ENCODE peak calls at places on chromosomes 4 and X, in four cellular contexts. One of them, this sample, is unnamed. For H3K4me1, the result is how much of the 10 kb centered on the place peaks cover.

GRCh38 chr4:2163311-2163821 is 78.6 kb downstream of the HAUS3 start:
- DNase-seq in astrocyte: no peak
- DNase-seq in SJSA1: no peak
- DNase-seq in neuronal stem cell: no peak
- DNase-seq in this sample: no peak

GRCh38 chr4:162705130-162705803 is 461.4 kb downstream of the NAF1 start:
- DNase-seq in SJSA1: no peak
- DNase-seq in astrocyte: no peak
- DNase-seq in neuronal stem cell: no peak
- DNase-seq in this sample: no peak

GRCh38 chr4:138869165-138869564 is 146.4 kb upstream of the NOCT start:
- DNase-seq in SJSA1: no peak
- DNase-seq in neuronal stem cell: no peak
- DNase-seq in astrocyte: no peak
- DNase-seq in this sample: no peak

GRCh38 chr4:126778348-126778747 is 854.4 kb upstream of the INTU start:
- DNase-seq in astrocyte: peak
- DNase-seq in neuronal stem cell: no peak
- DNase-seq in SJSA1: peak
- DNase-seq in this sample: peak

GRCh38 chr4:107380836-107381438 is 339.1 kb downstream of the PAPSS1 start:
- DNase-seq in SJSA1: no peak
- DNase-seq in neuronal stem cell: no peak
- DNase-seq in astrocyte: no peak
- DNase-seq in this sample: peak

GRCh38 chr4:2428496-2429213 is 9.9 kb downstream of the CFAP99 start:
- DNase-seq in neuronal stem cell: no peak
- DNase-seq in SJSA1: no peak
- DNase-seq in astrocyte: no peak
- DNase-seq in this sample: no peak

GRCh38 chrX:155995476-155995875 is 2.0 kb upstream of the IL9R start:
- DNase-seq in SJSA1: no peak
- DNase-seq in astrocyte: no peak
- DNase-seq in neuronal stem cell: no peak
- DNase-seq in this sample: no peak

GRCh38 chr4:54568184-54568583 is 89.6 kb upstream of the KIT start:
- DNase-seq in SJSA1: no peak
- DNase-seq in astrocyte: peak
- DNase-seq in neuronal stem cell: no peak
- DNase-seq in this sample: no peak

GRCh38 chr4:106601519-106601918 is 232.9 kb upstream of the GIMD1 start:
- DNase-seq in SJSA1: no peak
- DNase-seq in neuronal stem cell: no peak
- DNase-seq in astrocyte: peak
- DNase-seq in this sample: no peak

GRCh38 chr4:26410385-26411293 is 79.6 kb downstream of the CCKAR start:
- DNase-seq in SJSA1: peak
- DNase-seq in astrocyte: no peak
- DNase-seq in neuronal stem cell: peak
- DNase-seq in this sample: peak

GRCh38 chr4:2248044-2248780 is 6.3 kb upstream of the HAUS3 start:
- DNase-seq in neuronal stem cell: no peak
- DNase-seq in astrocyte: no peak
- DNase-seq in SJSA1: no peak
- DNase-seq in this sample: peak

GRCh38 chrX:145821291-145821897 is 3.8 kb downstream of the SLITRK2 start:
- DNase-seq in SJSA1: no peak
- DNase-seq in neuronal stem cell: no peak
- DNase-seq in astrocyte: no peak
- DNase-seq in this sample: no peak

GRCh38 chr4:185513489-185514181 is 21.7 kb downstream of the PDLIM3 start:
- DNase-seq in SJSA1: no peak
- DNase-seq in neuronal stem cell: no peak
- DNase-seq in astrocyte: peak
- DNase-seq in this sample: peak

GRCh38 chr4:7367894-7368293 is 66.8 kb downstream of the PSAPL1 start:
- DNase-seq in neuronal stem cell: no peak
- DNase-seq in astrocyte: no peak
- DNase-seq in SJSA1: no peak
- DNase-seq in this sample: no peak

GRCh38 chrX:135531813-135532212 is 11.4 kb downstream of the INTS6L start:
- DNase-seq in neuronal stem cell: no peak
- DNase-seq in SJSA1: no peak
- DNase-seq in astrocyte: no peak
- DNase-seq in this sample: no peak

GRCh38 chr4:628346-628745 is 3.0 kb downstream of the PDE6B start:
- DNase-seq in astrocyte: no peak
- DNase-seq in neuronal stem cell: no peak
- DNase-seq in SJSA1: no peak
- DNase-seq in this sample: no peak

GRCh38 chr4:157824006-157824405 is 348.8 kb downstream of the GASK1B start:
- DNase-seq in astrocyte: no peak
- DNase-seq in neuronal stem cell: no peak
- DNase-seq in SJSA1: no peak
- DNase-seq in this sample: no peak

GRCh38 chrX:24925430-24925829 is 90.3 kb downstream of the ARX start:
- DNase-seq in astrocyte: peak
- DNase-seq in neuronal stem cell: no peak
- DNase-seq in SJSA1: no peak
- DNase-seq in this sample: no peak

GRCh38 chr4:147754037-147754445 is 22.2 kb downstream of the ARHGAP10 start:
- DNase-seq in SJSA1: peak
- DNase-seq in neuronal stem cell: no peak
- DNase-seq in astrocyte: peak
- DNase-seq in this sample: peak

GRCh38 chr4:95045429-95045828 is 287.7 kb downstream of the BMPR1B start:
- DNase-seq in astrocyte: peak
- DNase-seq in SJSA1: no peak
- DNase-seq in neuronal stem cell: no peak
- DNase-seq in this sample: peak

GRCh38 chrX:25191403-25191802 is 175.6 kb upstream of the ARX start:
- DNase-seq in neuronal stem cell: no peak
- DNase-seq in SJSA1: no peak
- DNase-seq in astrocyte: no peak
- DNase-seq in this sample: no peak

GRCh38 chr4:108169639-108170038 is 907 bp upstream of the LEF1 start:
- DNase-seq in neuronal stem cell: no peak
- DNase-seq in astrocyte: no peak
- DNase-seq in SJSA1: peak
- DNase-seq in this sample: no peak

GRCh38 chr4:13559414-13559813 is 15.1 kb upstream of the NKX3-2 start:
- DNase-seq in astrocyte: peak
- DNase-seq in SJSA1: peak
- DNase-seq in neuronal stem cell: no peak
- DNase-seq in this sample: peak

GRCh38 chr4:98081961-98082360 is 61.3 kb downstream of the STPG2 start:
- DNase-seq in SJSA1: no peak
- DNase-seq in astrocyte: no peak
- DNase-seq in neuronal stem cell: no peak
- DNase-seq in this sample: no peak

GRCh38 chr4:33073811-33074210 is 2353.6 kb downstream of the PCDH7 start:
- DNase-seq in neuronal stem cell: peak
- DNase-seq in SJSA1: no peak
- DNase-seq in astrocyte: peak
- DNase-seq in this sample: no peak

GRCh38 chr4:10605056-10605455 is 79.5 kb downstream of the CLNK start:
- DNase-seq in astrocyte: no peak
- DNase-seq in neuronal stem cell: no peak
- DNase-seq in SJSA1: no peak
- DNase-seq in this sample: no peak

GRCh38 chr4:80185787-80186548 is 11.3 kb upstream of the PRDM8 start:
- DNase-seq in SJSA1: no peak
- DNase-seq in neuronal stem cell: no peak
- DNase-seq in astrocyte: no peak
- DNase-seq in this sample: no peak

GRCh38 chrX:108028854-108029253 is 16.0 kb upstream of the VSIG1 start:
- DNase-seq in neuronal stem cell: no peak
- DNase-seq in SJSA1: no peak
- DNase-seq in astrocyte: no peak
- DNase-seq in this sample: no peak

GRCh38 chr4:153963216-153963615 is 174.3 kb upstream of the SFRP2 start:
- DNase-seq in neuronal stem cell: peak
- DNase-seq in SJSA1: no peak
- DNase-seq in astrocyte: no peak
- DNase-seq in this sample: no peak

GRCh38 chr4:80186666-80187065 is 10.6 kb upstream of the PRDM8 start:
- DNase-seq in astrocyte: no peak
- DNase-seq in SJSA1: no peak
- DNase-seq in neuronal stem cell: no peak
- DNase-seq in this sample: no peak

GRCh38 chrX:131330735-131331134 is 41.6 kb upstream of the IGSF1 start:
- DNase-seq in astrocyte: no peak
- DNase-seq in SJSA1: no peak
- DNase-seq in neuronal stem cell: no peak
- DNase-seq in this sample: no peak

DNA sequence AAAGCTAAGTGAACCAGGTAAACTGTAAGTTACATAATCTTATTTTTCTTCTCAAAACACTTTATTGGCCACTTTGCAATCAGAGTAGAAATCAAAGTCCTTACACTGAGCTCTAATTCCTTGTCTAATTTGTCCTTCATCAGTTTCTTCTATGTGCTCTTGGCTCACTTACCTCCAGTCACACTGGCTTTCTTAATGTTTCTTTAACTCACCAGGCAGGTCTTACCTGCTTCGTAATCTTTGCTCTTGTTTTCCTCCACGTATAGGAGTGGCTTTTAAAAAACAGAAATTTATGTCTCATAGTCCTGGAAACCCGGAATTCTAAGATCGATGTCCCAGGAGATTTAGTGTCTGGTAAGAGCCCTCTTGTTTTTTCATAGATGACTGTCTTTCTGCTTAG is 1462.1 kb downstream of the FSTL5 start:
- DNase-seq in astrocyte: no peak
- DNase-seq in SJSA1: no peak
- DNase-seq in neuronal stem cell: no peak
- DNase-seq in this sample: no peak
- H3K4me1 ChIP-seq in astrocyte: under half
- H3K4me1 ChIP-seq in SJSA1: under half
- H3K4me1 ChIP-seq in neuronal stem cell: under half
- H3K4me1 ChIP-seq in this sample: under half

GRCh38 chr4:142697928-142698327 is 148.2 kb downstream of the INPP4B start:
- DNase-seq in astrocyte: no peak
- DNase-seq in neuronal stem cell: no peak
- DNase-seq in SJSA1: no peak
- DNase-seq in this sample: no peak

GRCh38 chr4:142698541-142698940 is 147.6 kb downstream of the INPP4B start:
- DNase-seq in neuronal stem cell: no peak
- DNase-seq in SJSA1: no peak
- DNase-seq in astrocyte: no peak
- DNase-seq in this sample: no peak

GRCh38 chr4:142701017-142701416 is 145.1 kb downstream of the INPP4B start:
- DNase-seq in SJSA1: no peak
- DNase-seq in astrocyte: no peak
- DNase-seq in neuronal stem cell: no peak
- DNase-seq in this sample: no peak

GRCh38 chr4:142697303-142697702 is 148.8 kb downstream of the INPP4B start:
- DNase-seq in SJSA1: no peak
- DNase-seq in neuronal stem cell: no peak
- DNase-seq in astrocyte: no peak
- DNase-seq in this sample: no peak

DNA sequence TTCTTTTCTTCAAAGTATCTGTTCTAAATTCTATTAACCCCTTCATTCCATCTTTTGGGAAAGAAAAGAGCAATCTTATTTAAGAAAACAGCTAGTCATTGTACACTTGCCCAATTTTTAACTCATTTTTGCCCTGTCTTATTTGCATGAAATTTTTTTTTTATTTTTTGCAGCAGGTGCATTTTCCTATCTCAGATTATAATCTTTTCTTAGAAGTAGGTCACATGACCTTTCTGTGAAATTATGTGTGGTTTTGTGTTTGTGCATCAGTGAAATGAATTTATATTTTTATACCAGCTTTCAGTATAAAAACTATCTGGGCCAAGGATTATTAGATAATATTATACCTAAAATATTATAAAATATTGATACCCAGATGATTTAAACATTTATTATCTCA is 145.6 kb downstream of the INPP4B start:
- DNase-seq in neuronal stem cell: no peak
- DNase-seq in SJSA1: no peak
- DNase-seq in astrocyte: no peak
- DNase-seq in this sample: no peak
- H3K27ac ChIP-seq in neuronal stem cell: no peak
- H3K27ac ChIP-seq in SJSA1: no peak
- H3K27ac ChIP-seq in astrocyte: no peak
- H3K27ac ChIP-seq in this sample: no peak

GRCh38 chr4:76589872-76590846 is 155.1 kb downstream of the SHROOM3 start:
- DNase-seq in neuronal stem cell: peak
- DNase-seq in SJSA1: peak
- DNase-seq in astrocyte: peak
- DNase-seq in this sample: peak
- H3K4me3 ChIP-seq in neuronal stem cell: no peak
- H3K4me3 ChIP-seq in SJSA1: no peak
- H3K4me3 ChIP-seq in astrocyte: peak
- H3K4me3 ChIP-seq in this sample: peak

DNA sequence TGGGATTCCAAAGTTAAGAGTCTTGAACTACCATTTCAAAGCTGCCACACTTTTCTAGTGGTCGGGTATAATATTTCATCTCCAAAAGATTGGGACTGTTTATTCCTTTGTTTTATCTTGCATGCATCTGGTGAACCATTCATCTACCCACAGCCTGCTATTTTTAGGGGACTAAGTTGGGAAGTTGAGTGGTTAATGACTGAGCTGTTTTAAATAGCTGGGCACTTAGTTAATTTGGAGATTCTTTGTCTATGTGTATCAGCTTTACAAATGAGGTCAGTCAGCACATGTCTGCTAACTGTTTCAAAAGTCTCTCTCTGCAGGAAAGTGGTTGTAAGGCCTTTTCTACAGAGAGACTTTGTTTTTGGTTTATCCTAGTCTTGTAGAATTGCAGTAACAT is 8.1 kb downstream of the BMP2K start:
- DNase-seq in SJSA1: peak
- DNase-seq in neuronal stem cell: no peak
- DNase-seq in astrocyte: peak
- DNase-seq in this sample: peak
- H3K4me1 ChIP-seq in SJSA1: under half
- H3K4me1 ChIP-seq in neuronal stem cell: under half
- H3K4me1 ChIP-seq in astrocyte: under half
- H3K4me1 ChIP-seq in this sample: under half

DNA sequence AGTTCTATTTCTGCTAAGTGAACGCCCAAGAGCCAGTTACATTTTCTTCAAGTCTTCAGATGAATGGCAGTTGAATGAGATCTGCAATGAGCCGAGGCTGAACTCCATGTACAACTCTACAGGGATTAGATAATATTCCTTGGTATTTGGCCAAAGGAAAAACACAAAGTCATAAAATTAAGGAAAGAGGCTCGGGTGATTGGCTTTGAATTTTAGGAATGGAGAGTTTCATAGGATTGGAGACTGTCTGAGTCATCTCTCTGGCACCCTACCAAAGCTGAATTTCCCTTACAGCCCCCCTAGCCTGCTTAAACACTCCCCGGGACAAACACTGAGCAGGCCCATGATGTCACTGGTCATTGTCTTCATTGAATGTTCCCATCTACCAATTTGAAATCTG is 188.0 kb upstream of the C1QTNF7 start:
- DNase-seq in SJSA1: no peak
- DNase-seq in astrocyte: peak
- DNase-seq in neuronal stem cell: no peak
- DNase-seq in this sample: no peak
- H3K27ac ChIP-seq in SJSA1: no peak
- H3K27ac ChIP-seq in astrocyte: no peak
- H3K27ac ChIP-seq in neuronal stem cell: no peak
- H3K27ac ChIP-seq in this sample: no peak